ENCODE peak calls at places on chromosomes 12 and 14, in nine cellular contexts. One of them, this sample, is unnamed.

GRCh38 chr14:22986508-22987054 is 4.2 kb upstream of the AJUBA start:
- DNase-seq in caudate nucleus: peak
- DNase-seq in stimulated activated CD8-positive, alpha-beta memory T cell treated with anti-CD3 and anti-CD28 coated beads, Interleukin-7, amount 100 ng/mL, for 1 hour: peak
- DNase-seq in heart left ventricle: peak
- DNase-seq in activated T-helper 1 cell treated with anti-CD3 and anti-CD28 coated beads, Interleukin-2, amount 50 U/mL, for 16 hours: peak
- DNase-seq in LoVo: peak
- DNase-seq in activated naive CD4-positive, alpha-beta T cell: peak
- DNase-seq in frontal cortex: peak
- DNase-seq in HFF-Myc: peak
- DNase-seq in this sample: peak

GRCh38 chr12:131242741-131243496 is 289.2 kb downstream of the ADGRD1 start:
- DNase-seq in caudate nucleus: no peak
- DNase-seq in stimulated activated CD8-positive, alpha-beta memory T cell treated with anti-CD3 and anti-CD28 coated beads, Interleukin-7, amount 100 ng/mL, for 1 hour: no peak
- DNase-seq in heart left ventricle: peak
- DNase-seq in activated T-helper 1 cell treated with anti-CD3 and anti-CD28 coated beads, Interleukin-2, amount 50 U/mL, for 16 hours: no peak
- DNase-seq in LoVo: no peak
- DNase-seq in activated naive CD4-positive, alpha-beta T cell: no peak
- DNase-seq in frontal cortex: no peak
- DNase-seq in HFF-Myc: no peak
- DNase-seq in this sample: no peak

GRCh38 chr14:49982522-49982951 is 89.7 kb downstream of the ARF6 start:
- DNase-seq in caudate nucleus: no peak
- DNase-seq in stimulated activated CD8-positive, alpha-beta memory T cell treated with anti-CD3 and anti-CD28 coated beads, Interleukin-7, amount 100 ng/mL, for 1 hour: no peak
- DNase-seq in heart left ventricle: no peak
- DNase-seq in activated T-helper 1 cell treated with anti-CD3 and anti-CD28 coated beads, Interleukin-2, amount 50 U/mL, for 16 hours: no peak
- DNase-seq in LoVo: no peak
- DNase-seq in activated naive CD4-positive, alpha-beta T cell: no peak
- DNase-seq in frontal cortex: no peak
- DNase-seq in HFF-Myc: no peak
- DNase-seq in this sample: no peak

GRCh38 chr12:78331764-78332163 is 501.1 kb downstream of the NAV3 start:
- DNase-seq in caudate nucleus: no peak
- DNase-seq in stimulated activated CD8-positive, alpha-beta memory T cell treated with anti-CD3 and anti-CD28 coated beads, Interleukin-7, amount 100 ng/mL, for 1 hour: no peak
- DNase-seq in heart left ventricle: no peak
- DNase-seq in activated T-helper 1 cell treated with anti-CD3 and anti-CD28 coated beads, Interleukin-2, amount 50 U/mL, for 16 hours: no peak
- DNase-seq in LoVo: no peak
- DNase-seq in activated naive CD4-positive, alpha-beta T cell: no peak
- DNase-seq in frontal cortex: no peak
- DNase-seq in HFF-Myc: no peak
- DNase-seq in this sample: no peak

GRCh38 chr14:92437309-92437708 is 76.3 kb upstream of the RIN3 start:
- DNase-seq in caudate nucleus: no peak
- DNase-seq in stimulated activated CD8-positive, alpha-beta memory T cell treated with anti-CD3 and anti-CD28 coated beads, Interleukin-7, amount 100 ng/mL, for 1 hour: no peak
- DNase-seq in heart left ventricle: no peak
- DNase-seq in activated T-helper 1 cell treated with anti-CD3 and anti-CD28 coated beads, Interleukin-2, amount 50 U/mL, for 16 hours: no peak
- DNase-seq in LoVo: no peak
- DNase-seq in activated naive CD4-positive, alpha-beta T cell: no peak
- DNase-seq in frontal cortex: no peak
- DNase-seq in HFF-Myc: no peak
- DNase-seq in this sample: no peak

GRCh38 chr12:88417531-88417930 is 162.7 kb downstream of the KITLG start:
- DNase-seq in caudate nucleus: no peak
- DNase-seq in stimulated activated CD8-positive, alpha-beta memory T cell treated with anti-CD3 and anti-CD28 coated beads, Interleukin-7, amount 100 ng/mL, for 1 hour: no peak
- DNase-seq in heart left ventricle: no peak
- DNase-seq in activated T-helper 1 cell treated with anti-CD3 and anti-CD28 coated beads, Interleukin-2, amount 50 U/mL, for 16 hours: no peak
- DNase-seq in LoVo: no peak
- DNase-seq in activated naive CD4-positive, alpha-beta T cell: no peak
- DNase-seq in frontal cortex: no peak
- DNase-seq in HFF-Myc: no peak
- DNase-seq in this sample: no peak

GRCh38 chr12:8899835-8900234 is 14.5 kb upstream of the PHC1 start:
- DNase-seq in caudate nucleus: no peak
- DNase-seq in stimulated activated CD8-positive, alpha-beta memory T cell treated with anti-CD3 and anti-CD28 coated beads, Interleukin-7, amount 100 ng/mL, for 1 hour: no peak
- DNase-seq in heart left ventricle: no peak
- DNase-seq in activated T-helper 1 cell treated with anti-CD3 and anti-CD28 coated beads, Interleukin-2, amount 50 U/mL, for 16 hours: no peak
- DNase-seq in LoVo: no peak
- DNase-seq in activated naive CD4-positive, alpha-beta T cell: no peak
- DNase-seq in frontal cortex: no peak
- DNase-seq in HFF-Myc: no peak
- DNase-seq in this sample: no peak

GRCh38 chr12:113080692-113081091 is 24.2 kb downstream of the DTX1 start:
- DNase-seq in caudate nucleus: no peak
- DNase-seq in stimulated activated CD8-positive, alpha-beta memory T cell treated with anti-CD3 and anti-CD28 coated beads, Interleukin-7, amount 100 ng/mL, for 1 hour: no peak
- DNase-seq in heart left ventricle: no peak
- DNase-seq in activated T-helper 1 cell treated with anti-CD3 and anti-CD28 coated beads, Interleukin-2, amount 50 U/mL, for 16 hours: no peak
- DNase-seq in LoVo: no peak
- DNase-seq in activated naive CD4-positive, alpha-beta T cell: no peak
- DNase-seq in frontal cortex: no peak
- DNase-seq in HFF-Myc: no peak
- DNase-seq in this sample: no peak

GRCh38 chr12:57235012-57235727 is 5.7 kb downstream of the SHMT2 start:
- DNase-seq in caudate nucleus: no peak
- DNase-seq in stimulated activated CD8-positive, alpha-beta memory T cell treated with anti-CD3 and anti-CD28 coated beads, Interleukin-7, amount 100 ng/mL, for 1 hour: no peak
- DNase-seq in heart left ventricle: peak
- DNase-seq in activated T-helper 1 cell treated with anti-CD3 and anti-CD28 coated beads, Interleukin-2, amount 50 U/mL, for 16 hours: no peak
- DNase-seq in LoVo: no peak
- DNase-seq in activated naive CD4-positive, alpha-beta T cell: no peak
- DNase-seq in frontal cortex: no peak
- DNase-seq in HFF-Myc: no peak
- DNase-seq in this sample: peak

GRCh38 chr12:131618303-131618658 is 92.6 kb upstream of the SFSWAP start:
- DNase-seq in caudate nucleus: no peak
- DNase-seq in stimulated activated CD8-positive, alpha-beta memory T cell treated with anti-CD3 and anti-CD28 coated beads, Interleukin-7, amount 100 ng/mL, for 1 hour: no peak
- DNase-seq in heart left ventricle: no peak
- DNase-seq in activated T-helper 1 cell treated with anti-CD3 and anti-CD28 coated beads, Interleukin-2, amount 50 U/mL, for 16 hours: no peak
- DNase-seq in LoVo: no peak
- DNase-seq in activated naive CD4-positive, alpha-beta T cell: no peak
- DNase-seq in frontal cortex: no peak
- DNase-seq in HFF-Myc: no peak
- DNase-seq in this sample: no peak

GRCh38 chr12:92753976-92754885 is 51.4 kb downstream of the PLEKHG7 start:
- DNase-seq in caudate nucleus: no peak
- DNase-seq in stimulated activated CD8-positive, alpha-beta memory T cell treated with anti-CD3 and anti-CD28 coated beads, Interleukin-7, amount 100 ng/mL, for 1 hour: no peak
- DNase-seq in heart left ventricle: no peak
- DNase-seq in activated T-helper 1 cell treated with anti-CD3 and anti-CD28 coated beads, Interleukin-2, amount 50 U/mL, for 16 hours: no peak
- DNase-seq in LoVo: no peak
- DNase-seq in activated naive CD4-positive, alpha-beta T cell: no peak
- DNase-seq in frontal cortex: no peak
- DNase-seq in HFF-Myc: no peak
- DNase-seq in this sample: no peak

GRCh38 chr14:71703477-71703876 is 228.8 kb upstream of the RGS6 start:
- DNase-seq in caudate nucleus: peak
- DNase-seq in stimulated activated CD8-positive, alpha-beta memory T cell treated with anti-CD3 and anti-CD28 coated beads, Interleukin-7, amount 100 ng/mL, for 1 hour: no peak
- DNase-seq in heart left ventricle: peak
- DNase-seq in activated T-helper 1 cell treated with anti-CD3 and anti-CD28 coated beads, Interleukin-2, amount 50 U/mL, for 16 hours: no peak
- DNase-seq in LoVo: no peak
- DNase-seq in activated naive CD4-positive, alpha-beta T cell: no peak
- DNase-seq in frontal cortex: peak
- DNase-seq in HFF-Myc: no peak
- DNase-seq in this sample: no peak

GRCh38 chr14:58131386-58131785 is 20.6 kb downstream of the ARMH4 start:
- DNase-seq in caudate nucleus: no peak
- DNase-seq in stimulated activated CD8-positive, alpha-beta memory T cell treated with anti-CD3 and anti-CD28 coated beads, Interleukin-7, amount 100 ng/mL, for 1 hour: no peak
- DNase-seq in heart left ventricle: no peak
- DNase-seq in activated T-helper 1 cell treated with anti-CD3 and anti-CD28 coated beads, Interleukin-2, amount 50 U/mL, for 16 hours: no peak
- DNase-seq in LoVo: no peak
- DNase-seq in activated naive CD4-positive, alpha-beta T cell: no peak
- DNase-seq in frontal cortex: no peak
- DNase-seq in HFF-Myc: no peak
- DNase-seq in this sample: no peak

GRCh38 chr14:31527087-31527486 is 34.1 kb upstream of the NUBPL start:
- DNase-seq in caudate nucleus: no peak
- DNase-seq in stimulated activated CD8-positive, alpha-beta memory T cell treated with anti-CD3 and anti-CD28 coated beads, Interleukin-7, amount 100 ng/mL, for 1 hour: no peak
- DNase-seq in heart left ventricle: no peak
- DNase-seq in activated T-helper 1 cell treated with anti-CD3 and anti-CD28 coated beads, Interleukin-2, amount 50 U/mL, for 16 hours: no peak
- DNase-seq in LoVo: no peak
- DNase-seq in activated naive CD4-positive, alpha-beta T cell: no peak
- DNase-seq in frontal cortex: no peak
- DNase-seq in HFF-Myc: no peak
- DNase-seq in this sample: no peak

GRCh38 chr14:52937869-52938268 is 13.0 kb downstream of the FERMT2 start:
- DNase-seq in caudate nucleus: no peak
- DNase-seq in stimulated activated CD8-positive, alpha-beta memory T cell treated with anti-CD3 and anti-CD28 coated beads, Interleukin-7, amount 100 ng/mL, for 1 hour: no peak
- DNase-seq in heart left ventricle: no peak
- DNase-seq in activated T-helper 1 cell treated with anti-CD3 and anti-CD28 coated beads, Interleukin-2, amount 50 U/mL, for 16 hours: no peak
- DNase-seq in LoVo: no peak
- DNase-seq in activated naive CD4-positive, alpha-beta T cell: no peak
- DNase-seq in frontal cortex: no peak
- DNase-seq in HFF-Myc: no peak
- DNase-seq in this sample: no peak

GRCh38 chr12:7068994-7069346 is 8.5 kb downstream of the C1S start:
- DNase-seq in caudate nucleus: no peak
- DNase-seq in stimulated activated CD8-positive, alpha-beta memory T cell treated with anti-CD3 and anti-CD28 coated beads, Interleukin-7, amount 100 ng/mL, for 1 hour: no peak
- DNase-seq in heart left ventricle: no peak
- DNase-seq in activated T-helper 1 cell treated with anti-CD3 and anti-CD28 coated beads, Interleukin-2, amount 50 U/mL, for 16 hours: no peak
- DNase-seq in LoVo: no peak
- DNase-seq in activated naive CD4-positive, alpha-beta T cell: no peak
- DNase-seq in frontal cortex: no peak
- DNase-seq in HFF-Myc: no peak
- DNase-seq in this sample: no peak